ENCODE peak calls at places on chromosomes 11 and 22, in eight cellular contexts. K, G, A, D, J, N, H and Y are unnamed samples.

GRCh38 chr11:103798029-103798428 is 238.4 kb upstream of the DDI1 start:
- DNase-seq in K (no peak), G (no peak), A (no peak), D (no peak), J (no peak), N (no peak), H (peak; percentile 90), Y (peak; percentile 70)

GRCh38 chr11:28003615-28004014 is 104.3 kb downstream of the KIF18A start:
- DNase-seq in K (no peak), G (no peak), A (no peak), D (no peak), J (no peak), N (no peak), H (no peak), Y (no peak)

GRCh38 chr11:2094354-2095197 is 44.6 kb downstream of the IGF2 start:
- DNase-seq in K (no peak), G (peak; percentile 41), A (no peak), D (peak; percentile 48), J (peak; percentile 76), N (no peak), H (no peak), Y (no peak)

GRCh38 chr11:86174101-86175046 is 70.2 kb upstream of the EED start:
- DNase-seq in K (peak; percentile 86), G (peak; percentile 65), A (peak; percentile 94), D (peak; percentile 54), J (no peak), N (peak; percentile 44), H (peak; percentile 100), Y (peak; percentile 97)

GRCh38 chr11:729492-730074 is 17.7 kb upstream of the TALDO1 start:
- DNase-seq in K (no peak), G (no peak), A (no peak), D (no peak), J (no peak), N (no peak), H (no peak), Y (no peak)

GRCh38 chr11:132541794-132542193 is 990.5 kb downstream of the OPCML start:
- DNase-seq in K (no peak), G (no peak), A (no peak), D (no peak), J (no peak), N (no peak), H (no peak), Y (no peak)

GRCh38 chr22:44583076-44583760 is 85.2 kb upstream of the RTL6 start:
- DNase-seq in K (no peak), G (peak; percentile 18), A (peak; percentile 14), D (peak; percentile 46), J (peak; percentile 59), N (no peak), H (peak; percentile 17), Y (peak; percentile 14)

GRCh38 chr22:42077486-42078125 is 1.9 kb upstream of the SMDT1 start:
- DNase-seq in K (no peak), G (no peak), A (no peak), D (no peak), J (peak; percentile 77), N (no peak), H (no peak), Y (no peak)

GRCh38 chr11:85634747-85635146 is 6.4 kb downstream of the TMEM126B start:
- DNase-seq in K (no peak), G (no peak), A (no peak), D (no peak), J (no peak), N (no peak), H (no peak), Y (no peak)

GRCh38 chr22:29477919-29478318 is 2.1 kb upstream of the NEFH start:
- DNase-seq in K (no peak), G (no peak), A (peak; percentile 29), D (no peak), J (no peak), N (no peak), H (no peak), Y (no peak)

GRCh38 chr11:2574553-2575535 is 125.0 kb downstream of the KCNQ1OT1 start:
- DNase-seq in K (peak; percentile 5), G (peak; percentile 61), A (peak; percentile 2), D (peak; percentile 40), J (peak; percentile 67), N (peak; percentile 89), H (no peak), Y (no peak)

GRCh38 chr22:49606562-49606961 is 221.1 kb downstream of the BRD1 start:
- DNase-seq in K (no peak), G (no peak), A (no peak), D (peak; percentile 38), J (peak; percentile 50), N (no peak), H (no peak), Y (no peak)

GRCh38 chr11:130675456-130675855 is 227.0 kb downstream of the ADAMTS15 start:
- DNase-seq in K (peak; percentile 89), G (no peak), A (peak; percentile 30), D (no peak), J (peak; percentile 86), N (no peak), H (peak; percentile 93), Y (peak; percentile 39)
- H3K4me3 ChIP-seq in K (peak overlapping the region; percentile 37), G (no peak overlapping the region), A (no peak overlapping the region), D (peak overlapping the region; percentile 37), J (no peak overlapping the region), N (no peak overlapping the region), H (no peak overlapping the region), Y (no peak overlapping the region)

GRCh38 chr11:92727123-92727522 is 242.3 kb upstream of the MTNR1B start:
- DNase-seq in K (no peak), G (no peak), A (no peak), D (no peak), J (no peak), N (no peak), H (no peak), Y (no peak)
- TF ChIP-seq CTCF in K (no peak), G (no peak), A (no peak), D (no peak), J (no peak), N (no peak), H (no peak), Y (no peak)

GRCh38 chr22:35725521-35725920 is 7.8 kb downstream of the APOL5 start:
- DNase-seq in K (no peak), G (no peak), A (no peak), D (no peak), J (no peak), N (no peak), H (no peak), Y (no peak)
- H3K4me3 ChIP-seq in K (no peak overlapping the region), G (no peak overlapping the region), A (no peak overlapping the region), D (no peak overlapping the region), J (no peak overlapping the region), N (no peak overlapping the region), H (no peak overlapping the region), Y (no peak overlapping the region)

GRCh38 chr11:76600124-76600655 is 70.4 kb downstream of the LRRC32 start:
- DNase-seq in K (no peak), G (no peak), A (no peak), D (peak; percentile 25), J (peak; percentile 58), N (no peak), H (no peak), Y (no peak)
- TF ChIP-seq CTCF in K (no peak), G (no peak), A (no peak), D (no peak), J (no peak), N (no peak), H (no peak), Y (no peak)

GRCh38 chr22:27790396-27791216 is 10.9 kb downstream of the MN1 start:
- DNase-seq in K (no peak), G (no peak), A (no peak), D (no peak), J (no peak), N (no peak), H (no peak), Y (peak; percentile 39)
- H3K4me3 ChIP-seq in K (peak overlapping the region; percentile 47), G (no peak overlapping the region), A (no peak overlapping the region), D (no peak overlapping the region), J (no peak overlapping the region), N (no peak overlapping the region), H (no peak overlapping the region), Y (no peak overlapping the region)

DNA sequence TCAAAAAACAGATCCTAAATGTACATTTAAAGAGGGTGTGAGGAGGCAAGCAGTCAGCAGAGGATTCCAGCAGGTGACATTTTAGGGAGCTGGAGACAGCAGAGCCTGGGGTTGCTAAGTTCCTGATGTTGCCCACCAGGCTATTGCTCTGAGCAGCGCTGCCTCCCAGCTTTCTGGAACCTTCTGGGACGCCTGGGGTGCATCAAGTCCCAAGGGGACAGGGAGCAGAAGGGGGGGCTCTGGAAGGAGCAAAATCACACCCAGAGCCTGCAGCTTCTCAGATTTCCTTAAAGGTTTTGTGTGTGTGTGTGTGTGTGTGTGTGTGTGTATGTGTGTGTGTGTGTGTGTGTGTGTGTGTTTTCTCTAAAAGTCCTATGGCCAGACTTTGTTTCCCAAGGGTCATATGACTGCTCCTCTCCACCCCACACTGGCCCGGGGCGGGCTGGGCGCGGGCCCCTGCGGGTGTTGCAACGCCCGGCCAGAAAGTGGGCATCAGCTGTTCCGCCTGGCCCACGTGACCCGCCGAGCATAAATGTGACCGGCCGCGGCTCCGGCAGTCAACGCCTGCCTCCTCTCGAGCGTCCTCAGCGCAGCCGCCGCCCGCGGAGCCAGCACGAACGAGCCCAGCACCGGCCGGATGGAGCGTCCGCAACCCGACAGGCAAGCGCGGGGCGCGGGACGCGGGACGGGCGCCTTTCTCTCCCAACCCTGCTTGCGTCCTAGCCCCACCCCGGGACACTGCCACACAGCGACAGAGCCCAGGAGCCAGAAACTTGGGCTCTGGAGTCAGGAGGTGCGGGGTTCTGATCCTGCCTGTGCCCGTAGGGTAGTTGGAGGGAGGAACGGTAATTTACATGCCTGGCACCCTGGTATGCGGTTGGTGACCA is at the start of gene HMOX1:
- DNase-seq in K (peak; percentile 95), G (peak; percentile 93), A (peak; percentile 96), D (peak; percentile 89), J (peak; percentile 97), N (peak; percentile 91), H (peak; percentile 85), Y (peak; percentile 92)
- TF ChIP-seq CTCF in K (no peak), G (peak; percentile 46), A (no peak), D (no peak), J (no peak), N (peak; percentile 5), H (no peak), Y (no peak)

DNA sequence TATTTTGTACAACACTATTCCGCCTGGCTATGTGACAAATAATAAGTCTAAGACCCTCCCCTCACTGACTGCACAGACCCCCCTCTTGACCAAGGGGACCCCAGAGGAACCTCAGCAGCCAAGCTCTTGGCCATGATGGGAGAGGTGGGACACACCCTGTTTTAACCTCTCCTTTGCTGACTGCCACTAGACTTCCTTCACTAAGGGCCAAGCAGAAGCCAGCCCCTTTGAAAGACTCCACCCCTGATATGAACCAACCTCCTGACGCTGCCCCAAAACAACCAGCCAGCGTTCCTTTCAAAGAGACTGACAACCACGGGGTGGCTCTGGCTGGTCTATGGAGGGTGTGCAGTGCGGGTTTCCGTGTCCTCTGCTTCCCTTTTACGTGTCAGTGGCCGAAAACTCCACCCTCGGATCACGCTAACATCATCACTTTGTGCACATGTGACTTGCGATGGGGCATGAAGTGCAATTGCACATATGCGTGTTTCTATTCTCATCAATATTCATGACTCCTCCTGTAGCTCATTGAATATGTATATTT is 643.8 kb downstream of the TBC1D22A start:
- DNase-seq in K (no peak), G (no peak), A (no peak), D (no peak), J (peak; percentile 57), N (no peak), H (no peak), Y (no peak)
- H3K4me3 ChIP-seq in K (no peak overlapping the region), G (no peak overlapping the region), A (no peak overlapping the region), D (no peak overlapping the region), J (no peak overlapping the region), N (no peak overlapping the region), H (no peak overlapping the region), Y (no peak overlapping the region)